ENCODE peak calls at places on chromosomes 7 and 10, in nine cellular contexts. X, I, Y, N, C, K, D, V and P are unnamed samples.

GRCh38 chr7:3289996-3290395 is 11.1 kb upstream of the SDK1 start:
- DNase-seq in I (no peak), Y (no peak), V (no peak), C (peak), X (no peak), K (no peak), D (no peak), N (no peak), P (no peak)

GRCh38 chr7:57868771-57869483 is 418.9 kb downstream of the ZNF716 start:
- DNase-seq in Y (no peak), C (no peak), D (no peak), N (no peak), K (peak), I (no peak), X (no peak), V (no peak), P (peak)

GRCh38 chr7:121515651-121516401 is 119.7 kb upstream of the FAM3C start:
- DNase-seq in K (no peak), X (no peak), D (no peak), C (no peak), N (no peak), Y (no peak), I (no peak), V (no peak), P (no peak)

GRCh38 chr10:82150123-82150900 is 275.3 kb downstream of the NRG3 start:
- DNase-seq in Y (no peak), I (no peak), K (peak), V (no peak), N (peak), C (peak), X (no peak), D (peak), P (no peak)

GRCh38 chr10:50937230-50937907 is 51.9 kb upstream of the A1CF start:
- DNase-seq in I (no peak), Y (no peak), N (no peak), K (peak), C (no peak), V (no peak), D (peak), X (no peak), P (no peak)

GRCh38 chr7:94289071-94289470 is 105.6 kb upstream of the COL1A2 start:
- DNase-seq in X (no peak), D (peak), C (peak), V (no peak), Y (peak), N (no peak), K (peak), I (peak), P (no peak)

GRCh38 chr10:100109670-100110069 is 28.0 kb upstream of the CPN1 start:
- DNase-seq in K (no peak), V (no peak), C (no peak), I (no peak), D (no peak), Y (no peak), X (no peak), N (no peak), P (no peak)

GRCh38 chr10:94677691-94678090 is 5.8 kb upstream of the CYP2C18 start:
- DNase-seq in K (no peak), X (no peak), I (no peak), C (no peak), V (no peak), N (no peak), Y (no peak), D (peak), P (no peak)

GRCh38 chr7:28841766-28842165 is 116.4 kb downstream of the TRIL start:
- DNase-seq in N (no peak), I (no peak), X (no peak), D (no peak), Y (no peak), C (no peak), V (no peak), K (no peak), P (no peak)

GRCh38 chr10:8352696-8353095 is 298.2 kb downstream of the GATA3 start:
- DNase-seq in C (no peak), I (no peak), Y (no peak), N (no peak), D (no peak), K (no peak), X (no peak), V (no peak), P (no peak)

GRCh38 chr10:62512732-62513475 is 138.7 kb downstream of the ZNF365 start:
- DNase-seq in Y (no peak), C (no peak), X (no peak), I (no peak), K (no peak), D (no peak), V (no peak), N (no peak), P (no peak)

GRCh38 chr10:113111900-113112853 is 162.1 kb downstream of the TCF7L2 start:
- DNase-seq in Y (peak), K (no peak), N (no peak), V (no peak), D (no peak), X (no peak), C (no peak), I (peak), P (no peak)

GRCh38 chr10:98463976-98464754 is 17.4 kb upstream of the HPS1 start:
- DNase-seq in I (no peak), D (no peak), V (no peak), X (no peak), K (no peak), C (no peak), Y (no peak), N (no peak), P (no peak)

GRCh38 chr10:35640951-35641429 is 1.1 kb downstream of the FZD8 start:
- DNase-seq in I (peak), D (peak), K (no peak), X (peak), C (peak), Y (peak), N (peak), V (no peak), P (peak)

GRCh38 chr10:49587981-49588380 is 22.1 kb upstream of the SLC18A3 start:
- DNase-seq in N (no peak), X (no peak), V (no peak), C (no peak), D (no peak), I (no peak), Y (no peak), K (no peak), P (no peak)

GRCh38 chr7:79282882-79283602 is 170.4 kb downstream of the MAGI2 start:
- DNase-seq in X (no peak), V (no peak), K (no peak), D (no peak), I (no peak), C (no peak), N (no peak), Y (no peak), P (no peak)

GRCh38 chr7:41706228-41706930 is 3.5 kb upstream of the INHBA start:
- DNase-seq in Y (no peak), X (no peak), V (no peak), C (no peak), K (no peak), D (no peak), I (no peak), N (no peak), P (no peak)

GRCh38 chr10:94293344-94293743 is 69.4 kb downstream of the NOC3L start:
- DNase-seq in N (no peak), I (no peak), D (no peak), K (no peak), V (no peak), C (no peak), Y (peak), X (no peak), P (no peak)

GRCh38 chr10:690227-691161 is 1.0 kb upstream of the DIP2C start:
- DNase-seq in C (no peak), I (peak), V (no peak), D (no peak), K (no peak), Y (no peak), N (no peak), X (no peak), P (peak)

GRCh38 chr10:23146069-23146657 is 45.9 kb upstream of the PTF1A start:
- DNase-seq in X (no peak), V (no peak), N (no peak), D (no peak), I (no peak), Y (no peak), K (no peak), C (no peak), P (no peak)

GRCh38 chr7:45986355-45987298 is 65.6 kb upstream of the IGFBP3 start:
- DNase-seq in D (no peak), X (no peak), K (no peak), C (no peak), Y (no peak), N (no peak), I (no peak), V (no peak), P (peak)

GRCh38 chr10:119919271-119919670 is 26.7 kb downstream of the SEC23IP start:
- DNase-seq in Y (no peak), D (no peak), K (no peak), C (no peak), I (no peak), X (no peak), V (no peak), N (no peak), P (no peak)

GRCh38 chr7:151080522-151081169 is at the start of gene FASTK:
- DNase-seq in V (peak), Y (peak), K (no peak), N (peak), I (peak), X (peak), D (peak), C (peak), P (peak)

GRCh38 chr10:78787095-78787494 is 281.7 kb upstream of the ZMIZ1 start:
- DNase-seq in V (no peak), D (no peak), K (no peak), X (no peak), Y (no peak), N (no peak), C (no peak), I (no peak), P (no peak)

GRCh38 chr7:93558705-93559614 is 15.6 kb downstream of the CALCR start:
- DNase-seq in I (no peak), X (no peak), K (no peak), D (no peak), N (no peak), V (no peak), C (peak), Y (no peak), P (no peak)

GRCh38 chr10:53476650-53477312 is 704.2 kb upstream of the MBL2 start:
- DNase-seq in V (no peak), Y (no peak), X (no peak), I (no peak), N (no peak), D (no peak), C (no peak), K (no peak), P (no peak)

GRCh38 chr7:840001-840600 is 7.8 kb downstream of the SUN1 start:
- DNase-seq in N (no peak), X (no peak), V (no peak), D (no peak), I (no peak), Y (no peak), C (no peak), K (no peak), P (no peak)

GRCh38 chr10:119542990-119543813 is 683 bp upstream of the RGS10 start:
- DNase-seq in V (peak), K (no peak), C (peak), N (peak), Y (peak), I (peak), X (peak), D (peak), P (peak)

GRCh38 chr7:94547128-94547527 is 37.5 kb downstream of the CASD1 start:
- DNase-seq in D (no peak), X (no peak), N (no peak), C (no peak), V (no peak), Y (no peak), I (no peak), K (no peak), P (no peak)

GRCh38 chr10:87861034-87861433 is 2.3 kb downstream of the KLLN start:
- DNase-seq in K (no peak), I (no peak), N (no peak), X (no peak), C (no peak), Y (no peak), V (no peak), D (no peak), P (no peak)

GRCh38 chr10:5413012-5413938 is 918 bp downstream of the NET1 start:
- DNase-seq in D (peak), I (no peak), C (peak), V (no peak), Y (no peak), K (no peak), N (no peak), X (no peak), P (no peak)

GRCh38 chr10:75402486-75403143 is 1.1 kb upstream of the ZNF503 start:
- DNase-seq in N (peak), C (peak), V (no peak), I (peak), D (peak), X (no peak), K (no peak), Y (no peak), P (peak)

GRCh38 chr7:12961910-12962309 is 274.5 kb downstream of the ARL4A start:
- DNase-seq in X (no peak), V (no peak), C (no peak), N (no peak), D (peak), K (no peak), Y (no peak), I (no peak), P (no peak)

GRCh38 chr7:9488555-9488954 is 1055.1 kb downstream of the NXPH1 start:
- DNase-seq in Y (no peak), D (no peak), C (no peak), V (no peak), N (no peak), I (no peak), K (no peak), X (no peak), P (no peak)

GRCh38 chr7:81333536-81333935 is 414.7 kb upstream of the SEMA3C start:
- DNase-seq in N (no peak), X (no peak), D (no peak), V (no peak), K (no peak), I (no peak), C (no peak), Y (no peak), P (no peak)

DNA sequence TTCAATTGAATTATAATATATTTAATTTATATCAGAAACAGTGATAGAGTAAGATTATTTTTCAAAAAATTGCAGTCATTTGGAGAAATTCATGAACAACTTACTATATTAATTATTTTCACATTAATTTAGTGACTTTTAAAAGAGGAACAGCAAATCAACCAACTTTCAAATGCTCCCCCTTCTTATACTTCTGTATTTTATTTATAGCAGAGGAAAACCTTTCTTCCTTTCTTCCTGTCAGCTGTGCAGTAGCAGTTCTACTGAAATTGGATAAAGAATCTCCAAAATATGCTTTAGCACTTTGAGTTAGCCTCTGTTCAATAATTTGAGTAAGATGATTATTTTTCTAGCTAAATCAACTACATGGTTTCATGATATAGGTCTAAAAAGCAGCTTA is 158.5 kb upstream of the HDAC9 start:
- DNase-seq in D (no peak), I (no peak), Y (no peak), N (no peak), K (no peak), X (no peak), V (no peak), C (no peak), P (no peak)
- H3K4me3 ChIP-seq in D (no peak), I (no peak), Y (no peak), N (no peak), K (no peak), X (no peak), V (no peak), C (no peak), P (no peak)

GRCh38 chr7:92368741-92369140 is 78.5 kb upstream of the GATAD1 start:
- DNase-seq in I (no peak), N (no peak), K (no peak), Y (no peak), X (no peak), D (no peak), V (no peak), C (no peak), P (no peak)
- H3K4me3 ChIP-seq in I (no peak), N (no peak), K (no peak), Y (no peak), X (no peak), D (no peak), V (no peak), C (no peak), P (no peak)

GRCh38 chr10:45023426-45023825 is 22.7 kb downstream of the ZNF22 start:
- DNase-seq in K (no peak), X (no peak), N (no peak), C (no peak), Y (no peak), V (no peak), D (peak), I (no peak), P (no peak)
- H3K4me3 ChIP-seq in K (no peak), X (no peak), N (no peak), C (no peak), Y (no peak), V (no peak), D (no peak), I (no peak), P (no peak)

DNA sequence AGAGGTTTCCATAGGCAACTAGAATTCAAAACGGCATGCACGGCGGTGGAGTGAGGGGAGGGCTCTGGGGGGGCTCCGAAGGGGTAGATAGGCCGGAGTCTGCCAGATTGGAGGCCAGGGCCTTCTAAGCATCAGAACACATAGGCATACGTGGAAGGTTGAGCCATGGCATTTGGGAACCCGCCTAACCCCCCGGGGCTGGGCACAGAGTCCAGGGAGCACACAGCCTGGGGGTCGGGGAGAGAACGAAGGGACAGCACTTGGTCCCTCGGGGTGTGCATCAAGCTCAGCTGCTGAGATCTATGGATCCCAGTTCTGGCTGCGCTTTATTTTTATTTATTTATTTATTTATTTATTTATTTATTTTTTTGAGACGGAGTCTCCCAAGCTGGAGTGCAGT is 89.4 kb upstream of the TNS3 start:
- DNase-seq in C (no peak), K (no peak), N (no peak), D (no peak), Y (no peak), X (no peak), I (no peak), V (no peak), P (no peak)
- H3K4me3 ChIP-seq in C (no peak), K (no peak), N (no peak), D (no peak), Y (no peak), X (no peak), I (no peak), V (no peak), P (no peak)

GRCh38 chr7:2269468-2270460 is 27.7 kb downstream of the NUDT1 start:
- DNase-seq in N (no peak), V (no peak), D (peak), I (no peak), X (no peak), K (peak), Y (no peak), C (peak), P (no peak)

GRCh38 chr7:2270495-2270894 is 28.5 kb downstream of the NUDT1 start:
- DNase-seq in I (no peak), D (peak), C (no peak), N (no peak), K (no peak), X (no peak), Y (no peak), V (no peak), P (no peak)

GRCh38 chr7:2273866-2274265 is 31.8 kb downstream of the NUDT1 start:
- DNase-seq in D (no peak), C (no peak), I (no peak), V (no peak), X (no peak), N (no peak), Y (no peak), K (no peak), P (peak)

GRCh38 chr7:2271273-2272026 is 29.4 kb downstream of the NUDT1 start:
- DNase-seq in K (no peak), D (no peak), C (no peak), I (no peak), N (no peak), X (no peak), V (no peak), Y (no peak), P (no peak)

GRCh38 chr7:2272031-2272430 is 30.0 kb downstream of the NUDT1 start:
- DNase-seq in V (no peak), K (no peak), I (no peak), C (no peak), D (no peak), N (no peak), X (no peak), Y (no peak), P (peak)
- H3K4me3 ChIP-seq in V (no peak), K (no peak), I (no peak), C (no peak), D (no peak), N (no peak), X (no peak), Y (no peak), P (no peak)

GRCh38 chr10:132667613-132668394 is 118.1 kb downstream of the NKX6-2 start:
- DNase-seq in X (no peak), N (no peak), I (no peak), C (no peak), Y (no peak), K (no peak), V (no peak), D (no peak), P (no peak)
- H3K4me3 ChIP-seq in X (no peak), N (no peak), I (no peak), C (no peak), Y (no peak), K (no peak), V (no peak), D (no peak), P (no peak)

GRCh38 chr7:5234852-5235831 is 45.1 kb downstream of the WIPI2 start:
- DNase-seq in K (no peak), D (no peak), Y (no peak), V (no peak), X (no peak), N (no peak), I (no peak), C (peak), P (no peak)
- H3K4me3 ChIP-seq in K (no peak), D (no peak), Y (no peak), V (no peak), X (no peak), N (no peak), I (no peak), C (no peak), P (no peak)

GRCh38 chr7:107890962-107891618 is at the start of gene DLD:
- DNase-seq in D (peak), I (peak), K (peak), X (peak), C (peak), V (peak), N (peak), Y (peak), P (peak)
- H3K4me3 ChIP-seq in D (peak), I (peak), K (peak), X (peak), C (peak), V (peak), N (peak), Y (peak), P (peak)

GRCh38 chr10:121113906-121114305 is 262.7 kb downstream of the WDR11 start:
- DNase-seq in X (no peak), V (no peak), N (no peak), C (no peak), K (no peak), Y (no peak), D (no peak), I (no peak), P (no peak)
- H3K4me3 ChIP-seq in X (no peak), V (no peak), N (no peak), C (no peak), K (no peak), Y (no peak), D (no peak), I (no peak), P (no peak)